ENCODE peak calls at places on chromosomes 11 and 22, in four cellular contexts. One of them, this sample, is unnamed.

GRCh38 chr11:66055021-66055420 is 2.9 kb downstream of the SF3B2 start:
- DNase-seq in lower lobe of right lung: no peak
- DNase-seq in upper lobe of right lung: peak; percentile 59
- DNase-seq in CD8-positive, alpha-beta T cell: no peak
- DNase-seq in this sample: no peak

GRCh38 chr11:111001986-111002616 is 243.4 kb upstream of the POU2AF2 start:
- DNase-seq in CD8-positive, alpha-beta T cell: no peak
- DNase-seq in upper lobe of right lung: no peak
- DNase-seq in lower lobe of right lung: no peak
- DNase-seq in this sample: no peak

GRCh38 chr11:65900125-65900898 is at the start of gene FOSL1:
- DNase-seq in CD8-positive, alpha-beta T cell: peak; percentile 91
- DNase-seq in lower lobe of right lung: peak; percentile 96
- DNase-seq in upper lobe of right lung: peak; percentile 97
- DNase-seq in this sample: peak; percentile 96

GRCh38 chr11:6402561-6402981 is 12.3 kb downstream of the SMPD1 start:
- DNase-seq in upper lobe of right lung: no peak
- DNase-seq in CD8-positive, alpha-beta T cell: peak; percentile 77
- DNase-seq in lower lobe of right lung: no peak
- DNase-seq in this sample: no peak

GRCh38 chr11:110912437-110912836 is 200.2 kb upstream of the ARHGAP20 start:
- DNase-seq in CD8-positive, alpha-beta T cell: no peak
- DNase-seq in lower lobe of right lung: no peak
- DNase-seq in upper lobe of right lung: no peak
- DNase-seq in this sample: no peak

GRCh38 chr11:134668796-134669195 is 256.8 kb upstream of the B3GAT1 start:
- DNase-seq in lower lobe of right lung: no peak
- DNase-seq in CD8-positive, alpha-beta T cell: no peak
- DNase-seq in upper lobe of right lung: no peak
- DNase-seq in this sample: peak; percentile 14

GRCh38 chr11:61776561-61777075 is 15.8 kb downstream of the TMEM258 start:
- DNase-seq in upper lobe of right lung: peak; percentile 76
- DNase-seq in CD8-positive, alpha-beta T cell: peak; percentile 53
- DNase-seq in lower lobe of right lung: peak; percentile 69
- DNase-seq in this sample: peak; percentile 76

GRCh38 chr11:33685061-33685460 is 15.6 kb downstream of the C11orf91 start:
- DNase-seq in lower lobe of right lung: no peak
- DNase-seq in upper lobe of right lung: no peak
- DNase-seq in CD8-positive, alpha-beta T cell: no peak
- DNase-seq in this sample: no peak

GRCh38 chr11:8870461-8871282 is 40.3 kb upstream of the AKIP1 start:
- DNase-seq in upper lobe of right lung: peak; percentile 87
- DNase-seq in lower lobe of right lung: peak; percentile 84
- DNase-seq in CD8-positive, alpha-beta T cell: no peak
- DNase-seq in this sample: peak; percentile 75

GRCh38 chr11:70468256-70469230 is 70.2 kb downstream of the CTTN start:
- DNase-seq in upper lobe of right lung: no peak
- DNase-seq in CD8-positive, alpha-beta T cell: no peak
- DNase-seq in lower lobe of right lung: no peak
- DNase-seq in this sample: no peak

GRCh38 chr11:61917357-61918109 is at the start of gene RAB3IL1:
- DNase-seq in upper lobe of right lung: peak; percentile 77
- DNase-seq in CD8-positive, alpha-beta T cell: no peak
- DNase-seq in lower lobe of right lung: no peak
- DNase-seq in this sample: peak; percentile 56

GRCh38 chr11:35338928-35339327 is 80.4 kb downstream of the SLC1A2 start:
- DNase-seq in CD8-positive, alpha-beta T cell: no peak
- DNase-seq in lower lobe of right lung: no peak
- DNase-seq in upper lobe of right lung: no peak
- DNase-seq in this sample: no peak

GRCh38 chr11:9858822-9859221 is 194.9 kb downstream of the SWAP70 start:
- DNase-seq in lower lobe of right lung: no peak
- DNase-seq in upper lobe of right lung: no peak
- DNase-seq in CD8-positive, alpha-beta T cell: no peak
- DNase-seq in this sample: no peak

GRCh38 chr11:119729581-119730346 is 764 bp upstream of the NECTIN1 start:
- DNase-seq in upper lobe of right lung: peak; percentile 79
- DNase-seq in lower lobe of right lung: peak; percentile 78
- DNase-seq in CD8-positive, alpha-beta T cell: no peak
- DNase-seq in this sample: peak; percentile 52

GRCh38 chr11:2574043-2574552 is 125.7 kb downstream of the KCNQ1OT1 start:
- DNase-seq in upper lobe of right lung: peak; percentile 58
- DNase-seq in CD8-positive, alpha-beta T cell: no peak
- DNase-seq in lower lobe of right lung: peak; percentile 30
- DNase-seq in this sample: no peak

GRCh38 chr22:42763965-42764480 is 43.4 kb upstream of the A4GALT start:
- DNase-seq in CD8-positive, alpha-beta T cell: no peak
- DNase-seq in upper lobe of right lung: no peak
- DNase-seq in lower lobe of right lung: no peak
- DNase-seq in this sample: no peak

GRCh38 chr22:47351836-47352579 is 589.6 kb downstream of the TBC1D22A start:
- DNase-seq in lower lobe of right lung: no peak
- DNase-seq in CD8-positive, alpha-beta T cell: no peak
- DNase-seq in upper lobe of right lung: no peak
- DNase-seq in this sample: peak; percentile 7

GRCh38 chr22:39967996-39968968 is 8.1 kb downstream of the TMA7B start:
- DNase-seq in CD8-positive, alpha-beta T cell: no peak
- DNase-seq in upper lobe of right lung: no peak
- DNase-seq in lower lobe of right lung: no peak
- DNase-seq in this sample: no peak

GRCh38 chr11:126918556-126918955 is 82.0 kb downstream of the KIRREL3 start:
- DNase-seq in lower lobe of right lung: no peak
- DNase-seq in CD8-positive, alpha-beta T cell: no peak
- DNase-seq in upper lobe of right lung: no peak
- DNase-seq in this sample: no peak

GRCh38 chr11:19790831-19791552 is 78.4 kb downstream of the NAV2 start:
- DNase-seq in upper lobe of right lung: no peak
- DNase-seq in lower lobe of right lung: no peak
- DNase-seq in CD8-positive, alpha-beta T cell: no peak
- DNase-seq in this sample: no peak

GRCh38 chr11:61293869-61294716 is 1.0 kb downstream of the VWCE start:
- DNase-seq in CD8-positive, alpha-beta T cell: peak; percentile 13
- DNase-seq in lower lobe of right lung: peak; percentile 55
- DNase-seq in upper lobe of right lung: peak; percentile 70
- DNase-seq in this sample: peak; percentile 37

GRCh38 chr11:118106789-118107335 is 20.1 kb upstream of the SMIM35 start:
- DNase-seq in CD8-positive, alpha-beta T cell: no peak
- DNase-seq in upper lobe of right lung: peak; percentile 16
- DNase-seq in lower lobe of right lung: no peak
- DNase-seq in this sample: no peak

GRCh38 chr11:64571410-64572091 is 19.5 kb upstream of the SLC22A12 start:
- DNase-seq in upper lobe of right lung: peak; percentile 52
- DNase-seq in CD8-positive, alpha-beta T cell: no peak
- DNase-seq in lower lobe of right lung: peak; percentile 32
- DNase-seq in this sample: no peak

GRCh38 chr11:102330226-102330625 is 12.9 kb downstream of the BIRC3 start:
- DNase-seq in lower lobe of right lung: no peak
- DNase-seq in upper lobe of right lung: no peak
- DNase-seq in CD8-positive, alpha-beta T cell: no peak
- DNase-seq in this sample: no peak

GRCh38 chr11:2518112-2518982 is 73.5 kb downstream of the KCNQ1 start:
- DNase-seq in upper lobe of right lung: peak; percentile 51
- DNase-seq in lower lobe of right lung: peak; percentile 34
- DNase-seq in CD8-positive, alpha-beta T cell: peak; percentile 5
- DNase-seq in this sample: peak; percentile 23

GRCh38 chr11:116933961-116934360 is 96.5 kb upstream of the APOA1 start:
- DNase-seq in lower lobe of right lung: no peak
- DNase-seq in CD8-positive, alpha-beta T cell: no peak
- DNase-seq in upper lobe of right lung: no peak
- DNase-seq in this sample: no peak

GRCh38 chr11:125320347-125321122 is 156.0 kb downstream of the PKNOX2 start:
- DNase-seq in CD8-positive, alpha-beta T cell: no peak
- DNase-seq in lower lobe of right lung: no peak
- DNase-seq in upper lobe of right lung: no peak
- DNase-seq in this sample: no peak

GRCh38 chr11:35717043-35717442 is 54.5 kb downstream of the TRIM44 start:
- DNase-seq in upper lobe of right lung: no peak
- DNase-seq in lower lobe of right lung: no peak
- DNase-seq in CD8-positive, alpha-beta T cell: no peak
- DNase-seq in this sample: no peak

GRCh38 chr11:61978703-61979661 is 11.5 kb upstream of the FTH1 start:
- DNase-seq in upper lobe of right lung: peak; percentile 65
- DNase-seq in lower lobe of right lung: no peak
- DNase-seq in CD8-positive, alpha-beta T cell: no peak
- DNase-seq in this sample: no peak

GRCh38 chr11:57324154-57324885 is 432 bp downstream of the TNKS1BP1 start:
- DNase-seq in upper lobe of right lung: peak; percentile 80
- DNase-seq in CD8-positive, alpha-beta T cell: no peak
- DNase-seq in lower lobe of right lung: peak; percentile 68
- DNase-seq in this sample: peak; percentile 33
- H3K4me1 ChIP-seq in upper lobe of right lung: peaks cover 45% of the 10 kb centered on the region
- H3K4me1 ChIP-seq in CD8-positive, alpha-beta T cell: peaks cover 29% of the 10 kb centered on the region
- H3K4me1 ChIP-seq in lower lobe of right lung: peaks cover 60% of the 10 kb centered on the region
- H3K4me1 ChIP-seq in this sample: peaks cover 58% of the 10 kb centered on the region

DNA sequence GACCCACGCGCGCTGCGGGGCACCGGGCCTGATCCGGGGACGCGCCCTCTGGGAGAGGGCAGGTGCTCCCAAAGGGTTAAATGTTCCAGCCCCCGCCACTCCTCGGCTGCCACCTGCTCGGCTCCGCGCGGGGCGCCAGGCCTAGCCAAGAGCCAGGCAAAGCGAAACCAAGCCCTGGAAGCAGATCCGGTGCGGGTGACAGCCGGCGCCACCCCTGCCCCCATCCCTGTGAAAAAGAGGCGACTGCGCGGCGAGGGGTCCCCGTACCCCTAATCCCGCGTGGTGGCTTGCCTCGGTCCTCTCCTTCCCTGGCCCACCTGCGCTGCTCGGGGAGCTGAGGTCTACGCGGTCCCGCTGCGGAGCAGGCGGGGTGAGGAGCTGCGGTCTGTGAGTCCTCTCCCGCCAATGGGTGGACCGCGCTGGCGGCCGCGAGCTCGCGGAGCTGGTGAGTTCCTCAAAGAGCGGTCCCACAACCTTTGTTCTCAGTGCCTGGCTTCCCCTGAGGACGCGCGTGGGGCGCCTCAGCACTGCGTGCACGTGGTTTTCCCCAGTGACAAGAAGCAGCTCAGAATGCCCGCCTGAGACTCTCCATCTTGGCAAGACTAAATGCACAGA is at the start of gene ME3:
- DNase-seq in lower lobe of right lung: peak; percentile 87
- DNase-seq in upper lobe of right lung: peak; percentile 90
- DNase-seq in CD8-positive, alpha-beta T cell: peak; percentile 21
- DNase-seq in this sample: peak; percentile 74
- H3K4me1 ChIP-seq in lower lobe of right lung: peaks cover 29% of the 10 kb centered on the region
- H3K4me1 ChIP-seq in upper lobe of right lung: peaks cover 16% of the 10 kb centered on the region
- H3K4me1 ChIP-seq in CD8-positive, alpha-beta T cell: peaks cover 5% of the 10 kb centered on the region
- H3K4me1 ChIP-seq in this sample: peaks cover 57% of the 10 kb centered on the region

DNA sequence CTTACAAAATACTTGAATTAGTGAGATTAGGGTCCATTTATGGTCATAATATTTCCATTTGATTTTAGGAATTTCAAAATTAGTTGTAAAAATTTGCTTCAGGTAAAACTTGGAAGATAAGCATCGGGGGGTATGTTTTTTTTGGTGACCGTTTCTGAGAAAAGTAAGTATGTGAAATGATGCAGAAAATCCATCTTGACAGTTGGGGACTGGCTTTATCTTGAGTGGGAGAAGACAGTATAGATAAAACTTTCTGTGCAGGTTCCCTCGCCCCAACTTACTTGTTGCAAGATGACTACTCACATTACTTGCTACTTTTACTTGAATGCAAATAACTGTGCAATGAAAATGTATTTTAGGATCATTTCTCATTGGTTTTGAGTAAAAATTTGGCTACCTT is 49.5 kb downstream of the DNAJC24 start:
- DNase-seq in CD8-positive, alpha-beta T cell: no peak
- DNase-seq in upper lobe of right lung: no peak
- DNase-seq in lower lobe of right lung: no peak
- DNase-seq in this sample: no peak
- H3K4me1 ChIP-seq in CD8-positive, alpha-beta T cell: no peaks in the 10 kb centered on the region
- H3K4me1 ChIP-seq in upper lobe of right lung: no peaks in the 10 kb centered on the region
- H3K4me1 ChIP-seq in lower lobe of right lung: no peaks in the 10 kb centered on the region
- H3K4me1 ChIP-seq in this sample: no peaks in the 10 kb centered on the region

GRCh38 chr22:20533879-20534265 is 26.5 kb downstream of the MED15 start:
- DNase-seq in CD8-positive, alpha-beta T cell: no peak
- DNase-seq in lower lobe of right lung: no peak
- DNase-seq in upper lobe of right lung: no peak
- DNase-seq in this sample: no peak
- H3K4me1 ChIP-seq in CD8-positive, alpha-beta T cell: peaks cover 50% of the 10 kb centered on the region
- H3K4me1 ChIP-seq in lower lobe of right lung: peaks cover 50% of the 10 kb centered on the region
- H3K4me1 ChIP-seq in upper lobe of right lung: peaks cover 44% of the 10 kb centered on the region
- H3K4me1 ChIP-seq in this sample: peaks cover 48% of the 10 kb centered on the region

GRCh38 chr22:17116931-17117330 is 4.2 kb downstream of the TMEM121B start:
- DNase-seq in CD8-positive, alpha-beta T cell: no peak
- DNase-seq in upper lobe of right lung: no peak
- DNase-seq in lower lobe of right lung: no peak
- DNase-seq in this sample: no peak
- H3K4me1 ChIP-seq in CD8-positive, alpha-beta T cell: peaks cover 65% of the 10 kb centered on the region
- H3K4me1 ChIP-seq in upper lobe of right lung: peaks cover 21% of the 10 kb centered on the region
- H3K4me1 ChIP-seq in lower lobe of right lung: peaks cover 57% of the 10 kb centered on the region
- H3K4me1 ChIP-seq in this sample: peaks cover 17% of the 10 kb centered on the region